ENCODE peak calls at places on chromosomes 13 and 19, in six cellular contexts. M is stimulated activated CD4-positive, alpha-beta T cell treated with anti-CD3 and anti-CD28 coated beads, TNF-alpha, amount 100 ng/mL, for 4 hours; I is A549; L is Caco-2; K is NCI-H345; Q is nucleus accumbens. B is an unnamed sample.

GRCh38 chr13:76293751-76294150 is 592.5 kb downstream of the KCTD12 start:
- DNase-seq in M (no peak), I (peak), L (no peak), K (no peak), Q (no peak), B (no peak)

GRCh38 chr19:46471116-46471733 is at the start of gene PNMA8A:
- DNase-seq in M (no peak), I (peak), L (no peak), K (peak), Q (peak), B (no peak)

GRCh38 chr19:50007947-50008346 is 17.2 kb downstream of the VRK3 start:
- DNase-seq in M (no peak), I (no peak), L (no peak), K (no peak), Q (no peak), B (no peak)

GRCh38 chr13:106276876-106277275 is 258.6 kb downstream of the EFNB2 start:
- DNase-seq in M (no peak), I (no peak), L (no peak), K (no peak), Q (no peak), B (no peak)

GRCh38 chr13:109610517-109610916 is 175.9 kb downstream of the IRS2 start:
- DNase-seq in M (no peak), I (no peak), L (peak), K (no peak), Q (no peak), B (no peak)

GRCh38 chr19:31340059-31341025 is 8.9 kb downstream of the TSHZ3 start:
- DNase-seq in M (no peak), I (no peak), L (no peak), K (no peak), Q (no peak), B (no peak)

GRCh38 chr19:53772943-53773342 is 51.2 kb downstream of the NLRP12 start:
- DNase-seq in M (peak), I (peak), L (peak), K (peak), Q (no peak), B (no peak)

GRCh38 chr13:30105381-30105780 is 202.0 kb downstream of the KATNAL1 start:
- DNase-seq in M (no peak), I (no peak), L (peak), K (no peak), Q (no peak), B (no peak)

GRCh38 chr13:94464771-94465170 is 14.7 kb downstream of the DCT start:
- DNase-seq in M (peak), I (no peak), L (no peak), K (no peak), Q (no peak), B (no peak)

GRCh38 chr13:114118086-114118762 is 14.2 kb downstream of the RASA3 start:
- DNase-seq in M (no peak), I (no peak), L (no peak), K (no peak), Q (no peak), B (no peak)

GRCh38 chr13:49308104-49308875 is 60.6 kb downstream of the CDADC1 start:
- DNase-seq in M (no peak), I (no peak), L (no peak), K (no peak), Q (no peak), B (no peak)

GRCh38 chr13:35598790-35599369 is 122.4 kb upstream of the MAB21L1 start:
- DNase-seq in M (no peak), I (no peak), L (no peak), K (no peak), Q (no peak), B (no peak)

GRCh38 chr13:44079413-44080205 is 199.9 kb downstream of the LACC1 start:
- DNase-seq in M (no peak), I (no peak), L (no peak), K (no peak), Q (no peak), B (no peak)

GRCh38 chr19:17058236-17058635 is 17.0 kb downstream of the HAUS8 start:
- DNase-seq in M (no peak), I (no peak), L (no peak), K (no peak), Q (no peak), B (no peak)

GRCh38 chr19:48516536-48516935 is 4.9 kb upstream of the LMTK3 start:
- DNase-seq in M (no peak), I (no peak), L (no peak), K (no peak), Q (no peak), B (no peak)

GRCh38 chr19:54366811-54367210 is 2.1 kb upstream of the LAIR1 start:
- DNase-seq in M (no peak), I (no peak), L (no peak), K (no peak), Q (no peak), B (no peak)

GRCh38 chr19:48540110-48540509 is 11.9 kb upstream of the SULT2B1 start:
- DNase-seq in M (no peak), I (no peak), L (no peak), K (peak), Q (no peak), B (no peak)

GRCh38 chr13:99374169-99374991 is 67.2 kb upstream of the GPR183 start:
- DNase-seq in M (no peak), I (no peak), L (no peak), K (no peak), Q (no peak), B (no peak)

GRCh38 chr19:38650180-38650775 is 2.8 kb downstream of the ACTN4 start:
- DNase-seq in M (no peak), I (no peak), L (no peak), K (no peak), Q (no peak), B (no peak)

GRCh38 chr13:46860734-46861133 is 36.1 kb downstream of the HTR2A start:
- DNase-seq in M (no peak), I (no peak), L (no peak), K (no peak), Q (no peak), B (no peak)

GRCh38 chr19:28883241-28883693 is 329.7 kb downstream of the UQCRFS1 start:
- DNase-seq in M (no peak), I (no peak), L (no peak), K (no peak), Q (no peak), B (no peak)

GRCh38 chr13:76307157-76307556 is 579.0 kb downstream of the KCTD12 start:
- DNase-seq in M (no peak), I (no peak), L (peak), K (no peak), Q (no peak), B (no peak)

GRCh38 chr13:92362717-92363116 is 863.9 kb upstream of the GPC6 start:
- DNase-seq in M (no peak), I (no peak), L (no peak), K (no peak), Q (no peak), B (no peak)